ENCODE peak calls at places on chromosomes 2 and 18, in nine cellular contexts. I, S, A, X, C, R, Z, P and M are unnamed samples.
A peak's percentile ranks its signal among the peaks of the same experiment; 100 is the strongest.

GRCh38 chr2:234958746-234959395 is 7.1 kb downstream of the SH3BP4 start:
- DNase-seq in X (no peak), S (peak; percentile 52), R (no peak), A (no peak), C (no peak), P (no peak), I (no peak), Z (peak; percentile 27), M (peak; percentile 79)

GRCh38 chr2:905833-906140 is 44.9 kb upstream of the SNTG2 start:
- DNase-seq in X (no peak), C (no peak), Z (no peak), R (no peak), I (no peak), P (no peak), A (no peak), S (no peak), M (peak; percentile 53)

GRCh38 chr2:205680067-205680466 is 2.2 kb upstream of the NRP2 start:
- DNase-seq in Z (no peak), A (peak; percentile 43), R (no peak), S (no peak), I (no peak), X (peak; percentile 16), C (peak; percentile 77), P (peak; percentile 91), M (no peak)

GRCh38 chr2:234863043-234863934 is 88.5 kb upstream of the SH3BP4 start:
- DNase-seq in Z (peak; percentile 64), P (no peak), A (peak; percentile 95), R (no peak), I (no peak), X (peak; percentile 32), C (peak; percentile 53), S (no peak), M (no peak)

GRCh38 chr2:225002039-225002655 is 40.1 kb downstream of the DOCK10 start:
- DNase-seq in P (peak; percentile 67), C (peak; percentile 9), Z (peak; percentile 69), R (no peak), I (no peak), A (peak; percentile 37), X (peak; percentile 38), S (no peak), M (no peak)

GRCh38 chr2:54088191-54088634 is 27.2 kb upstream of the ACYP2 start:
- DNase-seq in S (no peak), C (peak; percentile 17), X (peak; percentile 16), I (no peak), Z (no peak), R (no peak), A (no peak), P (no peak), M (no peak)

GRCh38 chr18:21629089-21629832 is 17.1 kb downstream of the SNRPD1 start:
- DNase-seq in I (no peak), P (no peak), X (no peak), C (no peak), Z (no peak), S (no peak), A (no peak), R (no peak), M (no peak)

GRCh38 chr2:38093503-38093902 is 17.6 kb upstream of the CYP1B1 start:
- DNase-seq in C (no peak), P (no peak), R (no peak), A (no peak), I (no peak), S (no peak), Z (no peak), X (no peak), M (no peak)

GRCh38 chr2:30978044-30978443 is 160.2 kb downstream of the GALNT14 start:
- DNase-seq in X (no peak), P (no peak), C (no peak), A (no peak), I (no peak), Z (no peak), R (no peak), S (peak; percentile 49), M (no peak)

GRCh38 chr2:133570547-133570946 is 2.3 kb upstream of the NCKAP5 start:
- DNase-seq in Z (no peak), C (no peak), S (no peak), R (no peak), A (no peak), X (no peak), P (no peak), I (no peak), M (no peak)